ENCODE peak calls at places on chromosomes 16 and 17, in nine cellular contexts. Q, E, T, B, U, X, C, P and W are unnamed samples.

GRCh38 chr17:35149941-35150340 is 2.3 kb downstream of the UNC45B start:
- DNase-seq in P (no peak), X (no peak), C (no peak), T (no peak), Q (no peak), U (no peak), E (no peak), B (no peak), W (no peak)

GRCh38 chr17:81153340-81153803 is 11.9 kb upstream of the PVALEF start:
- DNase-seq in B (no peak), C (no peak), T (no peak), U (no peak), P (no peak), E (no peak), X (no peak), Q (no peak), W (no peak)

GRCh38 chr17:21228845-21229244 is 14.9 kb upstream of the TMEM11 start:
- DNase-seq in P (no peak), T (no peak), C (no peak), B (no peak), X (no peak), Q (no peak), E (no peak), U (no peak), W (no peak)

GRCh38 chr16:71352963-71353460 is 5.5 kb upstream of the CALB2 start:
- DNase-seq in U (no peak), T (no peak), Q (no peak), X (no peak), P (no peak), C (no peak), E (no peak), B (no peak), W (no peak)

GRCh38 chr16:57757326-57757786 is 21.8 kb downstream of the KATNB1 start:
- DNase-seq in T (no peak), P (peak), E (peak), U (peak), B (peak), Q (peak), X (peak), C (peak), W (peak)

GRCh38 chr17:9212376-9213310 is 191.3 kb downstream of the NTN1 start:
- DNase-seq in C (no peak), P (no peak), B (no peak), T (no peak), X (no peak), U (peak), Q (no peak), E (no peak), W (no peak)

GRCh38 chr16:3012828-3013420 is at the start of gene CLDN9:
- DNase-seq in E (no peak), U (no peak), Q (no peak), X (no peak), T (no peak), C (peak), B (no peak), P (no peak), W (no peak)

GRCh38 chr16:982152-983043 is 828 bp downstream of the SOX8 start:
- DNase-seq in P (no peak), B (no peak), X (no peak), U (no peak), Q (peak), T (no peak), C (peak), E (no peak), W (no peak)

GRCh38 chr16:24853830-24854229 is 8.1 kb downstream of the SLC5A11 start:
- DNase-seq in C (peak), Q (no peak), T (no peak), U (no peak), E (no peak), B (no peak), X (no peak), P (no peak), W (no peak)